ENCODE peak calls at places on chromosomes 7 and 10, in ten cellular contexts. One of them, this sample, is unnamed.

GRCh38 chr7:45159296-45159695 is 1.7 kb downstream of the RAMP3 start:
- DNase-seq in dermis microvascular lymphatic vessel endothelial cell: no peak
- DNase-seq in A172: no peak
- DNase-seq in kidney tubule cell: no peak
- DNase-seq in endodermal cell: no peak
- DNase-seq in mammary epithelial cell: no peak
- DNase-seq in H9: no peak
- DNase-seq in left ventricle myocardium superior: no peak
- DNase-seq in stimulated activated CD4-positive, alpha-beta T cell treated with anti-CD3 and anti-CD28 coated beads, Interleukin-15, amount 100 ng/mL, for 24 hours: no peak
- DNase-seq in SHP77 treated with DMSO at 0.1 percent for 48 hours: no peak
- DNase-seq in this sample: peak

GRCh38 chr7:84027678-84028077 is 166.9 kb downstream of the SEMA3A start:
- DNase-seq in kidney tubule cell: no peak
- DNase-seq in stimulated activated CD4-positive, alpha-beta T cell treated with anti-CD3 and anti-CD28 coated beads, Interleukin-15, amount 100 ng/mL, for 24 hours: no peak
- DNase-seq in A172: no peak
- DNase-seq in mammary epithelial cell: no peak
- DNase-seq in H9: no peak
- DNase-seq in left ventricle myocardium superior: no peak
- DNase-seq in endodermal cell: no peak
- DNase-seq in SHP77 treated with DMSO at 0.1 percent for 48 hours: no peak
- DNase-seq in dermis microvascular lymphatic vessel endothelial cell: no peak
- DNase-seq in this sample: no peak

GRCh38 chr10:90125406-90125805 is 424.0 kb downstream of the KIF20B start:
- DNase-seq in left ventricle myocardium superior: no peak
- DNase-seq in endodermal cell: no peak
- DNase-seq in H9: no peak
- DNase-seq in SHP77 treated with DMSO at 0.1 percent for 48 hours: no peak
- DNase-seq in A172: no peak
- DNase-seq in mammary epithelial cell: no peak
- DNase-seq in dermis microvascular lymphatic vessel endothelial cell: no peak
- DNase-seq in stimulated activated CD4-positive, alpha-beta T cell treated with anti-CD3 and anti-CD28 coated beads, Interleukin-15, amount 100 ng/mL, for 24 hours: no peak
- DNase-seq in kidney tubule cell: no peak
- DNase-seq in this sample: no peak

GRCh38 chr10:22801759-22802158 is 87.4 kb upstream of the PIP4K2A start:
- DNase-seq in SHP77 treated with DMSO at 0.1 percent for 48 hours: no peak
- DNase-seq in mammary epithelial cell: no peak
- DNase-seq in endodermal cell: no peak
- DNase-seq in left ventricle myocardium superior: no peak
- DNase-seq in A172: no peak
- DNase-seq in kidney tubule cell: no peak
- DNase-seq in stimulated activated CD4-positive, alpha-beta T cell treated with anti-CD3 and anti-CD28 coated beads, Interleukin-15, amount 100 ng/mL, for 24 hours: no peak
- DNase-seq in H9: no peak
- DNase-seq in dermis microvascular lymphatic vessel endothelial cell: no peak
- DNase-seq in this sample: no peak

GRCh38 chr10:131770946-131771633 is 129.7 kb upstream of the PPP2R2D start:
- DNase-seq in H9: no peak
- DNase-seq in SHP77 treated with DMSO at 0.1 percent for 48 hours: no peak
- DNase-seq in mammary epithelial cell: no peak
- DNase-seq in A172: no peak
- DNase-seq in left ventricle myocardium superior: no peak
- DNase-seq in endodermal cell: peak
- DNase-seq in dermis microvascular lymphatic vessel endothelial cell: no peak
- DNase-seq in stimulated activated CD4-positive, alpha-beta T cell treated with anti-CD3 and anti-CD28 coated beads, Interleukin-15, amount 100 ng/mL, for 24 hours: no peak
- DNase-seq in kidney tubule cell: no peak
- DNase-seq in this sample: no peak

GRCh38 chr10:4344544-4344994 is 481.4 kb upstream of the AKR1E2 start:
- DNase-seq in kidney tubule cell: peak
- DNase-seq in H9: no peak
- DNase-seq in mammary epithelial cell: peak
- DNase-seq in endodermal cell: peak
- DNase-seq in dermis microvascular lymphatic vessel endothelial cell: peak
- DNase-seq in left ventricle myocardium superior: peak
- DNase-seq in A172: peak
- DNase-seq in stimulated activated CD4-positive, alpha-beta T cell treated with anti-CD3 and anti-CD28 coated beads, Interleukin-15, amount 100 ng/mL, for 24 hours: peak
- DNase-seq in SHP77 treated with DMSO at 0.1 percent for 48 hours: no peak
- DNase-seq in this sample: no peak

GRCh38 chr10:37289833-37290464 is 164.6 kb downstream of the ANKRD30A start:
- DNase-seq in stimulated activated CD4-positive, alpha-beta T cell treated with anti-CD3 and anti-CD28 coated beads, Interleukin-15, amount 100 ng/mL, for 24 hours: no peak
- DNase-seq in SHP77 treated with DMSO at 0.1 percent for 48 hours: no peak
- DNase-seq in dermis microvascular lymphatic vessel endothelial cell: no peak
- DNase-seq in left ventricle myocardium superior: no peak
- DNase-seq in A172: no peak
- DNase-seq in mammary epithelial cell: peak
- DNase-seq in endodermal cell: no peak
- DNase-seq in kidney tubule cell: no peak
- DNase-seq in H9: no peak
- DNase-seq in this sample: no peak

GRCh38 chr10:82888809-82889455 is 1013.9 kb downstream of the NRG3 start:
- DNase-seq in stimulated activated CD4-positive, alpha-beta T cell treated with anti-CD3 and anti-CD28 coated beads, Interleukin-15, amount 100 ng/mL, for 24 hours: no peak
- DNase-seq in SHP77 treated with DMSO at 0.1 percent for 48 hours: no peak
- DNase-seq in H9: peak
- DNase-seq in mammary epithelial cell: no peak
- DNase-seq in dermis microvascular lymphatic vessel endothelial cell: no peak
- DNase-seq in kidney tubule cell: no peak
- DNase-seq in endodermal cell: peak
- DNase-seq in left ventricle myocardium superior: no peak
- DNase-seq in A172: no peak
- DNase-seq in this sample: no peak

GRCh38 chr10:122239578-122240257 is 31.4 kb upstream of the BTBD16 start:
- DNase-seq in mammary epithelial cell: no peak
- DNase-seq in SHP77 treated with DMSO at 0.1 percent for 48 hours: no peak
- DNase-seq in H9: no peak
- DNase-seq in stimulated activated CD4-positive, alpha-beta T cell treated with anti-CD3 and anti-CD28 coated beads, Interleukin-15, amount 100 ng/mL, for 24 hours: no peak
- DNase-seq in A172: no peak
- DNase-seq in dermis microvascular lymphatic vessel endothelial cell: no peak
- DNase-seq in kidney tubule cell: no peak
- DNase-seq in endodermal cell: no peak
- DNase-seq in left ventricle myocardium superior: no peak
- DNase-seq in this sample: no peak

GRCh38 chr7:79489371-79489770 is 35.9 kb upstream of the MAGI2 start:
- DNase-seq in left ventricle myocardium superior: no peak
- DNase-seq in kidney tubule cell: no peak
- DNase-seq in dermis microvascular lymphatic vessel endothelial cell: no peak
- DNase-seq in endodermal cell: no peak
- DNase-seq in H9: no peak
- DNase-seq in stimulated activated CD4-positive, alpha-beta T cell treated with anti-CD3 and anti-CD28 coated beads, Interleukin-15, amount 100 ng/mL, for 24 hours: no peak
- DNase-seq in mammary epithelial cell: no peak
- DNase-seq in SHP77 treated with DMSO at 0.1 percent for 48 hours: peak
- DNase-seq in A172: no peak
- DNase-seq in this sample: no peak

GRCh38 chr7:155669717-155670505 is 25.4 kb downstream of the RBM33 start:
- DNase-seq in left ventricle myocardium superior: no peak
- DNase-seq in SHP77 treated with DMSO at 0.1 percent for 48 hours: no peak
- DNase-seq in A172: no peak
- DNase-seq in endodermal cell: peak
- DNase-seq in kidney tubule cell: no peak
- DNase-seq in mammary epithelial cell: no peak
- DNase-seq in H9: peak
- DNase-seq in stimulated activated CD4-positive, alpha-beta T cell treated with anti-CD3 and anti-CD28 coated beads, Interleukin-15, amount 100 ng/mL, for 24 hours: no peak
- DNase-seq in dermis microvascular lymphatic vessel endothelial cell: peak
- DNase-seq in this sample: no peak

GRCh38 chr10:32411797-32412498 is 34.0 kb upstream of the CCDC7 start:
- DNase-seq in SHP77 treated with DMSO at 0.1 percent for 48 hours: no peak
- DNase-seq in mammary epithelial cell: no peak
- DNase-seq in left ventricle myocardium superior: no peak
- DNase-seq in stimulated activated CD4-positive, alpha-beta T cell treated with anti-CD3 and anti-CD28 coated beads, Interleukin-15, amount 100 ng/mL, for 24 hours: no peak
- DNase-seq in H9: no peak
- DNase-seq in A172: no peak
- DNase-seq in kidney tubule cell: no peak
- DNase-seq in endodermal cell: no peak
- DNase-seq in dermis microvascular lymphatic vessel endothelial cell: peak
- DNase-seq in this sample: no peak

GRCh38 chr10:84511106-84511505 is 182.7 kb downstream of the CCSER2 start:
- DNase-seq in endodermal cell: no peak
- DNase-seq in A172: no peak
- DNase-seq in left ventricle myocardium superior: no peak
- DNase-seq in mammary epithelial cell: no peak
- DNase-seq in stimulated activated CD4-positive, alpha-beta T cell treated with anti-CD3 and anti-CD28 coated beads, Interleukin-15, amount 100 ng/mL, for 24 hours: no peak
- DNase-seq in dermis microvascular lymphatic vessel endothelial cell: peak
- DNase-seq in kidney tubule cell: no peak
- DNase-seq in SHP77 treated with DMSO at 0.1 percent for 48 hours: no peak
- DNase-seq in H9: no peak
- DNase-seq in this sample: no peak

GRCh38 chr7:41624818-41625217 is 78.1 kb downstream of the INHBA start:
- DNase-seq in A172: no peak
- DNase-seq in SHP77 treated with DMSO at 0.1 percent for 48 hours: no peak
- DNase-seq in dermis microvascular lymphatic vessel endothelial cell: no peak
- DNase-seq in stimulated activated CD4-positive, alpha-beta T cell treated with anti-CD3 and anti-CD28 coated beads, Interleukin-15, amount 100 ng/mL, for 24 hours: no peak
- DNase-seq in H9: no peak
- DNase-seq in mammary epithelial cell: peak
- DNase-seq in endodermal cell: no peak
- DNase-seq in kidney tubule cell: no peak
- DNase-seq in left ventricle myocardium superior: no peak
- DNase-seq in this sample: no peak

This sample was measured in activated naive CD4-positive, alpha-beta T cell treated with anti-CD3 and anti-CD28 coated beads, Interleukin-2, amount 10 ng/mL, durations not matched to agents 7 days and 5 days.